ENCODE peak calls at places on chromosomes 3 and 15, in six cellular contexts. U, T, I, H, A and F are unnamed samples.

GRCh38 chr15:101439285-101439919 is 50.1 kb downstream of the PCSK6 start:
- DNase-seq in U (no peak), T (no peak), I (no peak), H (no peak), A (no peak), F (peak; percentile 78)

GRCh38 chr15:88835119-88835518 is 31.9 kb downstream of the ACAN start:
- DNase-seq in U (no peak), T (no peak), I (no peak), H (no peak), A (no peak), F (no peak)

GRCh38 chr3:194497799-194498575 is 11.2 kb upstream of the ATP13A3 start:
- DNase-seq in U (peak; percentile 78), T (no peak), I (no peak), H (no peak), A (no peak), F (no peak)

GRCh38 chr15:80946576-80946975 is 43.0 kb downstream of the MESD start:
- DNase-seq in U (no peak), T (no peak), I (no peak), H (no peak), A (no peak), F (no peak)

GRCh38 chr15:48785195-48785594 is 25.7 kb downstream of the CEP152 start:
- DNase-seq in U (no peak), T (no peak), I (no peak), H (no peak), A (no peak), F (no peak)

GRCh38 chr3:40615916-40616315 is 91.2 kb downstream of the ZNF621 start:
- DNase-seq in U (no peak), T (peak; percentile 19), I (no peak), H (no peak), A (no peak), F (no peak)

GRCh38 chr3:67296039-67296892 is 298.2 kb downstream of the KBTBD8 start:
- DNase-seq in U (no peak), T (no peak), I (no peak), H (no peak), A (no peak), F (no peak)

GRCh38 chr3:38566215-38566528 is 70.0 kb downstream of the EXOG start:
- DNase-seq in U (peak; percentile 5), T (no peak), I (no peak), H (no peak), A (no peak), F (no peak)

GRCh38 chr15:28984421-28985375 is 98.9 kb downstream of the APBA2 start:
- DNase-seq in U (no peak), T (peak; percentile 71), I (peak; percentile 32), H (peak; percentile 50), A (no peak), F (no peak)

GRCh38 chr3:10883478-10884234 is 67.6 kb downstream of the SLC6A11 start:
- DNase-seq in U (no peak), T (peak; percentile 6), I (no peak), H (peak; percentile 17), A (no peak), F (peak; percentile 1)

GRCh38 chr15:77410701-77411613 is 8.9 kb downstream of the PEAK1 start:
- DNase-seq in U (no peak), T (no peak), I (no peak), H (no peak), A (no peak), F (peak; percentile 55)

GRCh38 chr15:58070801-58071418 is 5.4 kb upstream of the ALDH1A2 start:
- DNase-seq in U (peak; percentile 28), T (peak; percentile 63), I (no peak), H (peak; percentile 74), A (peak; percentile 23), F (peak; percentile 68)

GRCh38 chr3:14899993-14900618 is 47.3 kb upstream of the NR2C2 start:
- DNase-seq in U (no peak), T (no peak), I (no peak), H (no peak), A (no peak), F (peak; percentile 90)

GRCh38 chr3:127262533-127262932 is 25.3 kb downstream of the PRR20G start:
- DNase-seq in U (no peak), T (no peak), I (no peak), H (no peak), A (no peak), F (no peak)

GRCh38 chr15:85671156-85671555 is 123.6 kb downstream of the KLHL25 start:
- DNase-seq in U (peak; percentile 59), T (no peak), I (no peak), H (no peak), A (no peak), F (no peak)

GRCh38 chr15:74709011-74709410 is 13.2 kb upstream of the EDC3 start:
- DNase-seq in U (no peak), T (no peak), I (no peak), H (no peak), A (no peak), F (no peak)

GRCh38 chr15:89863918-89864317 is 29.9 kb downstream of the AP3S2 start:
- DNase-seq in U (no peak), T (no peak), I (no peak), H (no peak), A (no peak), F (peak; percentile 51)

GRCh38 chr15:35000511-35000910 is 12.4 kb upstream of the ZNF770 start:
- DNase-seq in U (peak; percentile 33), T (no peak), I (peak; percentile 67), H (no peak), A (no peak), F (no peak)

GRCh38 chr3:102192575-102192974 is 242.2 kb upstream of the ZPLD1 start:
- DNase-seq in U (no peak), T (no peak), I (no peak), H (no peak), A (no peak), F (no peak)

GRCh38 chr3:96267577-96267976 is 546.8 kb upstream of the EPHA6 start:
- DNase-seq in U (no peak), T (no peak), I (no peak), H (no peak), A (no peak), F (peak; percentile 15)

GRCh38 chr15:39344662-39345141 is 236.2 kb upstream of the THBS1 start:
- DNase-seq in U (no peak), T (no peak), I (no peak), H (no peak), A (no peak), F (no peak)

GRCh38 chr3:33144433-33144832 is 30.6 kb downstream of the CRTAP start:
- DNase-seq in U (no peak), T (no peak), I (no peak), H (no peak), A (no peak), F (no peak)

GRCh38 chr3:45182915-45183881 is 37.0 kb upstream of the CDCP1 start:
- DNase-seq in U (peak; percentile 49), T (no peak), I (no peak), H (no peak), A (no peak), F (peak; percentile 91)

GRCh38 chr15:48868549-48868948 is 9.4 kb upstream of the EID1 start:
- DNase-seq in U (no peak), T (no peak), I (no peak), H (no peak), A (no peak), F (no peak)

GRCh38 chr3:99041747-99042146 is 140.3 kb upstream of the DCBLD2 start:
- DNase-seq in U (no peak), T (no peak), I (no peak), H (no peak), A (no peak), F (no peak)

GRCh38 chr15:69585937-69586336 is 133.3 kb downstream of the RPLP1 start:
- DNase-seq in U (no peak), T (no peak), I (no peak), H (no peak), A (no peak), F (no peak)

GRCh38 chr15:90001683-90002427 is 731 bp downstream of the ZNF710 start:
- DNase-seq in U (peak; percentile 55), T (peak; percentile 66), I (no peak), H (peak; percentile 48), A (peak; percentile 69), F (peak; percentile 65)

GRCh38 chr3:186847437-186847836 is 4.9 kb downstream of the ADIPOQ start:
- DNase-seq in U (no peak), T (no peak), I (no peak), H (no peak), A (no peak), F (no peak)

GRCh38 chr3:165439765-165440164 is 243.6 kb upstream of the SLITRK3 start:
- DNase-seq in U (no peak), T (no peak), I (no peak), H (no peak), A (no peak), F (no peak)
- H3K27ac ChIP-seq in U (no peak overlapping the region), T (no peak overlapping the region), I (no peak overlapping the region), H (no peak overlapping the region), A (no peak overlapping the region), F (no peak overlapping the region)

GRCh38 chr15:20355256-20355868 is 186.2 kb downstream of the GOLGA6L6 start:
- DNase-seq in U (no peak), T (no peak), I (no peak), H (no peak), A (no peak), F (no peak)
- H3K9me3 ChIP-seq in U (no peaks in the 10 kb centered on the region), T (peaks cover 30% of the 10 kb centered on the region), I (peaks cover 80% of the 10 kb centered on the region), H (no peaks in the 10 kb centered on the region), A (no peaks in the 10 kb centered on the region), F (peaks cover 3% of the 10 kb centered on the region)

GRCh38 chr3:140386357-140387100 is 291.3 kb upstream of the TRIM42 start:
- DNase-seq in U (peak; percentile 88), T (peak; percentile 40), I (no peak), H (no peak), A (no peak), F (no peak)
- H3K4me3 ChIP-seq in U (no peak overlapping the region), T (no peak overlapping the region), I (no peak overlapping the region), H (no peak overlapping the region), A (no peak overlapping the region), F (no peak overlapping the region)

GRCh38 chr3:354433-354832 is 157.9 kb downstream of the CHL1 start:
- DNase-seq in U (peak; percentile 16), T (peak; percentile 58), I (peak; percentile 29), H (peak; percentile 67), A (no peak), F (peak; percentile 44)
- H3K27ac ChIP-seq in U (no peak overlapping the region), T (no peak overlapping the region), I (no peak overlapping the region), H (no peak overlapping the region), A (no peak overlapping the region), F (no peak overlapping the region)

GRCh38 chr3:121269389-121269788 is 276.4 kb downstream of the POLQ start:
- DNase-seq in U (no peak), T (no peak), I (no peak), H (no peak), A (no peak), F (no peak)

DNA sequence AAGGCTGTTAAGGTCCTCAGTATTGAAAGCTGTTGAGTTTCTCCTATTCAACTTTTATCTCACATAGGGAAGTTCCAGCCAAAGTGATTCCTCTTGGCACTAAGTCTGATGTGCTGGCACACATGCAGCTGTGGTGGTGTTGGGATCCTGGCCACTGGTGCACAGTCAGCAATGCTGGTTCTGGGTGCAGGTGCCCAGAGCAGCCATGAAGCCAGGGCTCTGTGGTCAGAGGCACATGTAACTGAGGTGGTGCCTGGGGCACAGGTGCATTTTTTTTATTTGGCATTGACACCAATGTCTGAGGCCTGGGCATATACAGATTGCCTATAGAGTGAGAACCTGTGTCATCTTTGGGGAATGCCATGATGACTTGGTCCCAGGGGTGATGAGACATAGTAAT is 271.4 kb downstream of the POLQ start:
- DNase-seq in U (no peak), T (no peak), I (no peak), H (no peak), A (no peak), F (no peak)
- H3K9me3 ChIP-seq in U (peaks cover 9% of the 10 kb centered on the region), T (no peaks in the 10 kb centered on the region), I (no peaks in the 10 kb centered on the region), H (peaks cover 3% of the 10 kb centered on the region), A (no peaks in the 10 kb centered on the region), F (no peaks in the 10 kb centered on the region)

GRCh38 chr3:159305017-159305416 is 503.2 kb downstream of the MFSD1 start:
- DNase-seq in U (no peak), T (no peak), I (no peak), H (no peak), A (no peak), F (no peak)
- H3K4me3 ChIP-seq in U (no peak overlapping the region), T (no peak overlapping the region), I (no peak overlapping the region), H (no peak overlapping the region), A (no peak overlapping the region), F (no peak overlapping the region)